ENCODE peak calls at places on chromosomes 3 and 15, in eight cellular contexts. M is body of pancreas; H is BJ; X is fibroblast of the aortic adventitia; I is left lung; G is choroid plexus epithelial cell; K is A549; S is CD8-positive, alpha-beta T cell. A is an unnamed sample.

GRCh38 chr3:49644684-49645083 is 29.5 kb upstream of the APEH start:
- DNase-seq in M (no peak), H (no peak), X (no peak), I (no peak), G (no peak), K (no peak), S (no peak), A (no peak)

GRCh38 chr3:115040673-115041286 is 106.3 kb downstream of the ZBTB20 start:
- DNase-seq in M (peak), H (no peak), X (peak), I (no peak), G (peak), K (peak), S (no peak), A (peak)

GRCh38 chr3:194449913-194450312 is 36.9 kb downstream of the ATP13A3 start:
- DNase-seq in M (no peak), H (no peak), X (no peak), I (no peak), G (no peak), K (no peak), S (no peak), A (no peak)

GRCh38 chr3:99172736-99173657 is 271.5 kb upstream of the DCBLD2 start:
- DNase-seq in M (peak), H (no peak), X (peak), I (no peak), G (peak), K (peak), S (no peak), A (peak)

GRCh38 chr15:40006646-40007045 is 32.3 kb downstream of the SRP14 start:
- DNase-seq in M (no peak), H (peak), X (no peak), I (no peak), G (peak), K (no peak), S (no peak), A (peak)

GRCh38 chr15:99433026-99433756 is 132.6 kb upstream of the MEF2A start:
- DNase-seq in M (no peak), H (no peak), X (peak), I (peak), G (no peak), K (no peak), S (peak), A (no peak)

GRCh38 chr15:64046347-64047153 is at the start of gene DAPK2:
- DNase-seq in M (peak), H (no peak), X (peak), I (peak), G (peak), K (peak), S (peak), A (no peak)

GRCh38 chr3:194051554-194052175 is 84.3 kb upstream of the HES1 start:
- DNase-seq in M (no peak), H (no peak), X (no peak), I (no peak), G (no peak), K (no peak), S (no peak), A (no peak)

GRCh38 chr3:25448750-25449684 is 21.0 kb downstream of the RARB start:
- DNase-seq in M (peak), H (no peak), X (peak), I (peak), G (peak), K (peak), S (no peak), A (no peak)

GRCh38 chr15:95261546-95261945 is 1030.2 kb downstream of the MCTP2 start:
- DNase-seq in M (no peak), H (no peak), X (peak), I (no peak), G (no peak), K (no peak), S (no peak), A (no peak)

GRCh38 chr3:61699622-61700021 is 138.3 kb downstream of the PTPRG start:
- DNase-seq in M (no peak), H (no peak), X (no peak), I (no peak), G (no peak), K (no peak), S (no peak), A (no peak)

GRCh38 chr3:61701019-61701418 is 139.6 kb downstream of the PTPRG start:
- DNase-seq in M (no peak), H (no peak), X (no peak), I (no peak), G (peak), K (no peak), S (no peak), A (no peak)

GRCh38 chr3:61707492-61707891 is 146.1 kb downstream of the PTPRG start:
- DNase-seq in M (no peak), H (no peak), X (no peak), I (no peak), G (no peak), K (no peak), S (no peak), A (no peak)

GRCh38 chr3:61702453-61702852 is 141.1 kb downstream of the PTPRG start:
- DNase-seq in M (no peak), H (no peak), X (no peak), I (no peak), G (no peak), K (no peak), S (no peak), A (no peak)

GRCh38 chr3:61704807-61705206 is 143.4 kb downstream of the PTPRG start:
- DNase-seq in M (no peak), H (no peak), X (no peak), I (no peak), G (no peak), K (no peak), S (no peak), A (no peak)
- H3K4me3 ChIP-seq in M (no peak), H (no peak), X (no peak), I (no peak), G (no peak), K (no peak), S (no peak), A (no peak)

GRCh38 chr3:42662037-42662812 is 8.7 kb downstream of the ZBTB47 start:
- DNase-seq in M (no peak), H (no peak), X (no peak), I (no peak), G (no peak), K (no peak), S (no peak), A (no peak)

GRCh38 chr3:42659451-42660130 is 6.1 kb downstream of the ZBTB47 start:
- DNase-seq in M (no peak), H (no peak), X (no peak), I (no peak), G (no peak), K (no peak), S (no peak), A (no peak)

GRCh38 chr3:42661593-42662022 is 8.1 kb downstream of the ZBTB47 start:
- DNase-seq in M (no peak), H (no peak), X (no peak), I (no peak), G (no peak), K (no peak), S (no peak), A (no peak)

GRCh38 chr3:42660131-42660715 is 6.7 kb downstream of the ZBTB47 start:
- DNase-seq in M (no peak), H (no peak), X (no peak), I (no peak), G (no peak), K (no peak), S (no peak), A (no peak)

GRCh38 chr3:42660898-42661297 is 7.4 kb downstream of the ZBTB47 start:
- DNase-seq in M (no peak), H (no peak), X (no peak), I (no peak), G (no peak), K (peak), S (no peak), A (no peak)
- TF ChIP-seq CTCF in M (no peak), H (no peak), X (no peak), I (no peak), G (no peak), K (no peak), S (no peak), A (no peak)

GRCh38 chr3:124730920-124731297 is 657 bp downstream of the UMPS start:
- DNase-seq in M (no peak), H (no peak), X (no peak), I (no peak), G (no peak), K (no peak), S (no peak), A (no peak)

GRCh38 chr3:124730129-124730919 is at the start of gene UMPS:
- DNase-seq in M (peak), H (peak), X (peak), I (peak), G (peak), K (peak), S (peak), A (no peak)

DNA sequence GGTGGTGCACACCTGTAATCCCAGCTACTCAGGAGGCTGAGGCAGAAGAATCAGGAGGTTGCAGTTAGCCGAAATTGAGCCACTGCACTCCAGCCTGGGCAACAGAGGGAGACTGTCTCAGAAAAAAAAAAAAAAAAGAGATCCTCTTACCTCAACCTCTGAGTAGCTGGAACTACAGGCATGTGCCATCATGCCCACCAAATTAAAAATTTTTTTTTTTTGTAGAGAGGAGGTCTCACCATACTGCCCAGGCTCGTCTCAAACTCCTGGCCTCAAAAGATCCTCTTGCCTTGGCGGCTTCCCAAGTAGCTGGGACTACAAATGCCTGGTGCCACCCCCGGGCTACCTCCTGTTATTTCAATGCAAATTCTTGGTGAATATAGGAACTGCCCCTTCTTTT is 1.5 kb downstream of the UMPS start:
- DNase-seq in M (no peak), H (no peak), X (no peak), I (no peak), G (no peak), K (no peak), S (no peak), A (no peak)
- H3K4me3 ChIP-seq in M (no peak), H (no peak), X (no peak), I (no peak), G (no peak), K (peak), S (no peak), A (no peak)

GRCh38 chr3:181935915-181936314 is 224.2 kb downstream of the SOX2 start:
- DNase-seq in M (no peak), H (no peak), X (no peak), I (no peak), G (no peak), K (no peak), S (no peak), A (no peak)
- TF ChIP-seq CTCF in M (no peak), H (no peak), X (no peak), I (no peak), G (no peak), K (no peak), S (no peak), A (no peak)

GRCh38 chr3:17861476-17861875 is 119.0 kb upstream of the TBC1D5 start:
- DNase-seq in M (no peak), H (no peak), X (no peak), I (no peak), G (no peak), K (no peak), S (no peak), A (no peak)
- H3K4me3 ChIP-seq in M (no peak), H (no peak), X (no peak), I (no peak), G (no peak), K (no peak), S (no peak), A (no peak)

GRCh38 chr15:60787737-60788513 is 309.0 kb upstream of the ICE2 start:
- DNase-seq in M (no peak), H (no peak), X (no peak), I (no peak), G (peak), K (peak), S (peak), A (no peak)
- TF ChIP-seq CTCF in M (peak), H (peak), X (peak), I (no peak), G (peak), K (no peak), S (peak), A (peak)

DNA sequence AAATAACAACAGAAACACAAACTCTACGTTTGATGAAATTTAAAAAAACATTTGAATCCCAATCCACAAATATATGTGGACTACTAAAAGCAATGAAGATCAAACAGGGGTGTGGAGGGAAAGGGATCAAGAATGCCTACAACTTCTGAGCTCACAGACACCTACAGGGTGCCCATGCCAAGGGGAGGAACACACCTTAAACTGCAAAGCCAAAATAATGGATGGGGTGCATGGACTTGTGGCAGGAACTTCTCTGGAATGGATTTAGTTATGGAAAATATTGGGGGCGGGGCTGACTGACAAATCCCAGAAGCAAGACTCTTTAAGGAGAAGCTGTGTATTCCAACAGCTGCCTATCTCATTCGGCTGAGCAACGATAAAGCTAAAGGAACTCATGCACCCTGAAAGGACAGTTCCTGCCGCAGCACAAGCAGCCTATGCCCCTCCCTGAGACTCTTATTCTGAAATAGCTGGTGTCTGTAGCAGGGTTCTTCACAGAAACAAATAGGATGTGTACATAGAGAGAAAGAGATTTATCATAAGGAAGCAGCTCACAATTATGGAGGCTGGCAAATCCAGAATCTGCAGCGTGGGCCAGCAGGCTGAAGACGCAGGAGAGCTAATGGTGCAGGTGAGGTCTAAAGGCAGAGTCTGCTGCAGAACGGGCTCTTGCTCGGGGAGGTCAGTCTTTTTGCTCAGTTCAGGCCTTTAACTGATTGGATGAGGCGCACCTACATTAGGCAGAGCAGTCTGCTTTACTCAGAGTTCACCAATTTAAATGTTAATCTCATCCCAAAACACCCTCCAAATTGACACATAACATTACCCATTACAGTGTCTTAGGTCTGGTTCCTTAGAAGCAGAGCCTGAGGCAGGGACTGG is 24.5 kb upstream of the PLA2G4D start:
- DNase-seq in M (peak), H (no peak), X (no peak), I (no peak), G (peak), K (no peak), S (no peak), A (no peak)
- H3K4me3 ChIP-seq in M (no peak), H (no peak), X (no peak), I (no peak), G (no peak), K (no peak), S (no peak), A (no peak)

A was measured in AG09309.